ENCODE peak calls at places on chromosomes 12 and 14, in four cellular contexts. G is SK-MEL-5, A is neuronal stem cell, D is ovary. W is an unnamed sample.

GRCh38 chr12:96397756-96398421 is 2.4 kb downstream of the CDK17 start:
- DNase-seq in G (no peak), A (no peak), D (no peak), W (no peak)

GRCh38 chr14:99838555-99839193 is 45.5 kb downstream of the EML1 start:
- DNase-seq in G (no peak), A (peak), D (peak), W (peak)

GRCh38 chr12:108605000-108605689 is 7.3 kb upstream of the TMEM119 start:
- DNase-seq in G (peak), A (no peak), D (no peak), W (no peak)

GRCh38 chr12:68370667-68371066 is 38.5 kb upstream of the MDM1 start:
- DNase-seq in G (no peak), A (no peak), D (no peak), W (no peak)

GRCh38 chr14:74622257-74622656 is 10.2 kb upstream of the LTBP2 start:
- DNase-seq in G (no peak), A (no peak), D (no peak), W (no peak)

GRCh38 chr14:73567365-73567764 is 1.6 kb upstream of the ACOT2 start:
- DNase-seq in G (no peak), A (no peak), D (no peak), W (no peak)

GRCh38 chr12:39619316-39619659 is 315 bp downstream of the ABCD2 start:
- DNase-seq in G (no peak), A (no peak), D (no peak), W (no peak)

GRCh38 chr12:16345105-16345504 is 2.3 kb upstream of the MGST1 start:
- DNase-seq in G (no peak), A (no peak), D (no peak), W (no peak)

GRCh38 chr14:55979096-55979495 is 139.1 kb upstream of the PELI2 start:
- DNase-seq in G (no peak), A (no peak), D (no peak), W (no peak)

GRCh38 chr14:25009891-25010290 is 40.1 kb downstream of the STXBP6 start:
- DNase-seq in G (no peak), A (no peak), D (no peak), W (no peak)

W was measured in iPS DF 19.7.